ENCODE peak calls at places on chromosomes 5 and 9, in four cellular contexts. One of them, this sample, is unnamed.

GRCh38 chr9:13554626-13555025 is 275.1 kb upstream of the MPDZ start:
- DNase-seq in GM12878: no peak
- DNase-seq in K562: no peak
- DNase-seq in HepG2: no peak
- DNase-seq in this sample: no peak

GRCh38 chr5:10580531-10581423 is 16.9 kb downstream of the ANKRD33B start:
- DNase-seq in HepG2: no peak
- DNase-seq in K562: no peak
- DNase-seq in GM12878: no peak
- DNase-seq in this sample: no peak

GRCh38 chr5:116068028-116068632 is 16.7 kb upstream of the COMMD10 start:
- DNase-seq in K562: peak; percentile 33
- DNase-seq in GM12878: no peak
- DNase-seq in HepG2: peak; percentile 44
- DNase-seq in this sample: no peak

GRCh38 chr5:111016801-111017200 is 54.7 kb upstream of the TSLP start:
- DNase-seq in GM12878: no peak
- DNase-seq in K562: no peak
- DNase-seq in HepG2: no peak
- DNase-seq in this sample: no peak

GRCh38 chr9:77375956-77376532 is 198.7 kb downstream of the VPS13A start:
- DNase-seq in GM12878: no peak
- DNase-seq in HepG2: no peak
- DNase-seq in K562: no peak
- DNase-seq in this sample: no peak

GRCh38 chr5:103582364-103582763 is 19.8 kb upstream of the NUDT12 start:
- DNase-seq in K562: peak; percentile 19
- DNase-seq in HepG2: peak; percentile 35
- DNase-seq in GM12878: peak; percentile 5
- DNase-seq in this sample: peak; percentile 36

GRCh38 chr5:136157514-136157913 is 24.9 kb downstream of the SMAD5 start:
- DNase-seq in GM12878: no peak
- DNase-seq in K562: no peak
- DNase-seq in HepG2: no peak
- DNase-seq in this sample: no peak

GRCh38 chr5:129074903-129075302 is 19.6 kb upstream of the ISOC1 start:
- DNase-seq in K562: no peak
- DNase-seq in HepG2: no peak
- DNase-seq in GM12878: no peak
- DNase-seq in this sample: no peak

GRCh38 chr9:136742640-136743391 is at the start of gene LCN10:
- DNase-seq in K562: peak; percentile 80
- DNase-seq in HepG2: peak; percentile 49
- DNase-seq in GM12878: no peak
- DNase-seq in this sample: peak; percentile 82

GRCh38 chr5:160787247-160787646 is 64.8 kb downstream of the ATP10B start:
- DNase-seq in HepG2: peak; percentile 9
- DNase-seq in K562: no peak
- DNase-seq in GM12878: peak; percentile 17
- DNase-seq in this sample: peak; percentile 59

GRCh38 chr5:177335701-177336065 is 15.8 kb downstream of the LMAN2 start:
- DNase-seq in GM12878: no peak
- DNase-seq in HepG2: no peak
- DNase-seq in K562: no peak
- DNase-seq in this sample: no peak

GRCh38 chr9:69605406-69605805 is 66.8 kb downstream of the APBA1 start:
- DNase-seq in K562: no peak
- DNase-seq in HepG2: no peak
- DNase-seq in GM12878: no peak
- DNase-seq in this sample: no peak

GRCh38 chr9:130129425-130130061 is 42.7 kb upstream of the NCS1 start:
- DNase-seq in K562: no peak
- DNase-seq in HepG2: no peak
- DNase-seq in GM12878: no peak
- DNase-seq in this sample: no peak

GRCh38 chr5:84382363-84383295 is 2.1 kb downstream of the EDIL3 start:
- DNase-seq in K562: no peak
- DNase-seq in GM12878: no peak
- DNase-seq in HepG2: no peak
- DNase-seq in this sample: peak; percentile 72

GRCh38 chr5:14741721-14742426 is 77.4 kb downstream of the OTULIN start:
- DNase-seq in HepG2: no peak
- DNase-seq in GM12878: no peak
- DNase-seq in K562: no peak
- DNase-seq in this sample: no peak

GRCh38 chr5:174723315-174723978 is 935 bp upstream of the MSX2 start:
- DNase-seq in HepG2: no peak
- DNase-seq in K562: no peak
- DNase-seq in GM12878: no peak
- DNase-seq in this sample: no peak

GRCh38 chr9:128191406-128192046 is at the start of gene CIZ1:
- DNase-seq in GM12878: no peak
- DNase-seq in HepG2: peak; percentile 43
- DNase-seq in K562: peak; percentile 99
- DNase-seq in this sample: peak; percentile 75

GRCh38 chr5:177356756-177357458 is 817 bp upstream of the RGS14 start:
- DNase-seq in K562: no peak
- DNase-seq in HepG2: no peak
- DNase-seq in GM12878: no peak
- DNase-seq in this sample: no peak

GRCh38 chr5:63401434-63402046 is 560.7 kb downstream of the HTR1A start:
- DNase-seq in HepG2: peak; percentile 35
- DNase-seq in K562: peak; percentile 38
- DNase-seq in GM12878: peak; percentile 1
- DNase-seq in this sample: peak; percentile 80

GRCh38 chr9:76161103-76161502 is 233.1 kb downstream of the RFK start:
- DNase-seq in HepG2: no peak
- DNase-seq in GM12878: no peak
- DNase-seq in K562: no peak
- DNase-seq in this sample: no peak

GRCh38 chr9:115733318-115733717 is 420.3 kb upstream of the PAPPA start:
- DNase-seq in GM12878: no peak
- DNase-seq in HepG2: no peak
- DNase-seq in K562: no peak
- DNase-seq in this sample: no peak

GRCh38 chr5:19988447-19988846 is 447 bp upstream of the CDH18 start:
- DNase-seq in GM12878: no peak
- DNase-seq in K562: no peak
- DNase-seq in HepG2: no peak
- DNase-seq in this sample: no peak

GRCh38 chr5:111583761-111584203 is 71.4 kb upstream of the STARD4 start:
- DNase-seq in HepG2: no peak
- DNase-seq in K562: no peak
- DNase-seq in GM12878: no peak
- DNase-seq in this sample: no peak

GRCh38 chr5:123937230-123937629 is 425.3 kb downstream of the CSNK1G3 start:
- DNase-seq in K562: peak; percentile 26
- DNase-seq in GM12878: peak; percentile 3
- DNase-seq in HepG2: peak; percentile 65
- DNase-seq in this sample: peak; percentile 39

GRCh38 chr9:83425240-83425639 is 113.0 kb downstream of the FRMD3 start:
- DNase-seq in GM12878: no peak
- DNase-seq in K562: no peak
- DNase-seq in HepG2: peak; percentile 49
- DNase-seq in this sample: no peak

GRCh38 chr9:80866121-80866520 is 823.2 kb downstream of the TLE1 start:
- DNase-seq in K562: no peak
- DNase-seq in HepG2: no peak
- DNase-seq in GM12878: no peak
- DNase-seq in this sample: no peak

GRCh38 chr9:26462213-26462612 is 430.4 kb downstream of the CAAP1 start:
- DNase-seq in K562: no peak
- DNase-seq in HepG2: peak; percentile 0
- DNase-seq in GM12878: no peak
- DNase-seq in this sample: no peak

GRCh38 chr5:171534009-171534895 is 114.8 kb downstream of the FGF18 start:
- DNase-seq in K562: peak; percentile 61
- DNase-seq in HepG2: no peak
- DNase-seq in GM12878: no peak
- DNase-seq in this sample: no peak

GRCh38 chr5:171957591-171958251 is 48.7 kb downstream of the FBXW11 start:
- DNase-seq in GM12878: peak; percentile 69
- DNase-seq in K562: no peak
- DNase-seq in HepG2: peak; percentile 35
- DNase-seq in this sample: no peak

GRCh38 chr5:75558972-75559632 is 47.4 kb downstream of the POLK start:
- DNase-seq in K562: no peak
- DNase-seq in HepG2: no peak
- DNase-seq in GM12878: no peak
- DNase-seq in this sample: no peak

GRCh38 chr9:91117959-91118651 is 243.6 kb downstream of the AUH start:
- DNase-seq in GM12878: no peak
- DNase-seq in K562: no peak
- DNase-seq in HepG2: no peak
- DNase-seq in this sample: peak; percentile 70

GRCh38 chr5:96942078-96942477 is 6.2 kb downstream of the LNPEP start:
- DNase-seq in K562: no peak
- DNase-seq in GM12878: no peak
- DNase-seq in HepG2: no peak
- DNase-seq in this sample: no peak

GRCh38 chr5:179226696-179227095 is 118.6 kb downstream of the ADAMTS2 start:
- DNase-seq in GM12878: no peak
- DNase-seq in K562: no peak
- DNase-seq in HepG2: no peak
- DNase-seq in this sample: peak; percentile 1

GRCh38 chr9:114051281-114051680 is 26.8 kb downstream of the AMBP start:
- DNase-seq in HepG2: no peak
- DNase-seq in K562: no peak
- DNase-seq in GM12878: no peak
- DNase-seq in this sample: no peak

GRCh38 chr9:119991797-119992196 is 588.2 kb downstream of the CDK5RAP2 start:
- DNase-seq in GM12878: no peak
- DNase-seq in HepG2: no peak
- DNase-seq in K562: no peak
- DNase-seq in this sample: no peak

GRCh38 chr5:141560725-141561483 is 57.9 kb downstream of the DIAPH1 start:
- DNase-seq in GM12878: no peak
- DNase-seq in HepG2: peak; percentile 10
- DNase-seq in K562: peak; percentile 64
- DNase-seq in this sample: peak; percentile 75

GRCh38 chr5:68465133-68465532 is 249.6 kb downstream of the PIK3R1 start:
- DNase-seq in GM12878: no peak
- DNase-seq in HepG2: no peak
- DNase-seq in K562: no peak
- DNase-seq in this sample: no peak

GRCh38 chr9:129597355-129598088 is 23.4 kb downstream of the C9orf50 start:
- DNase-seq in HepG2: peak; percentile 93
- DNase-seq in K562: no peak
- DNase-seq in GM12878: no peak
- DNase-seq in this sample: peak; percentile 74

GRCh38 chr5:112876362-112876761 is 15.3 kb downstream of the SRP19 start:
- DNase-seq in HepG2: no peak
- DNase-seq in K562: no peak
- DNase-seq in GM12878: no peak
- DNase-seq in this sample: no peak

GRCh38 chr5:100872409-100873190 is 30.5 kb downstream of the ST8SIA4 start:
- DNase-seq in K562: no peak
- DNase-seq in GM12878: no peak
- DNase-seq in HepG2: no peak
- DNase-seq in this sample: no peak
- TF ChIP-seq ESRRA in K562: no peak
- TF ChIP-seq ESRRA in GM12878: no peak
- TF ChIP-seq ESRRA in HepG2: no peak
- TF ChIP-seq ESRRA in this sample: no peak

GRCh38 chr5:61755726-61756125 is 423.7 kb downstream of the ZSWIM6 start:
- DNase-seq in K562: no peak
- DNase-seq in HepG2: no peak
- DNase-seq in GM12878: no peak
- DNase-seq in this sample: no peak
- TF ChIP-seq ETV6 in K562: no peak
- TF ChIP-seq ETV6 in HepG2: no peak
- TF ChIP-seq ETV6 in GM12878: no peak
- TF ChIP-seq ETV6 in this sample: no peak

GRCh38 chr9:123953601-123954011 is 23.7 kb upstream of the DENND1A start:
- DNase-seq in HepG2: no peak
- DNase-seq in GM12878: no peak
- DNase-seq in K562: no peak
- DNase-seq in this sample: no peak
- TF ChIP-seq ESRRA in HepG2: no peak
- TF ChIP-seq ESRRA in GM12878: no peak
- TF ChIP-seq ESRRA in K562: no peak
- TF ChIP-seq ESRRA in this sample: no peak

DNA sequence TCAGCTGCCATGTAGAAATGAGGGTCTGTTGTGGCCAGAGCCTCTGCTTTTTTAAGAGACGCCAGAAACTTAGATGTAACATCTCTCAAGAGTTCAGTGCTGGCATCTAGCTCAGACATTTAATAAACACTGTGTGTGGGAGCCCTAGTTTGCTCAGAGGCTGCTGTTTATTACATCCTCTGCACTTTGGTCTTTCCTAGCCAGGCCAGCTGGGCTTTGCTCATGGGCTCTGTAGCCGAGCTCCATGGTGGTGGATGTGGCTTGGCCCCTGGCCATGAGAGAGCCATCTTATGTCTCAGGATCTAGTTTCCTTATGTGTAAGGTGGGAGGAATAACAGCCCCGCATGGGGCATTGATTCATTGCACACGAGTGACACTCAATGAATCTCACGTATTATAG is 30.0 kb downstream of the ARHGEF37 start:
- DNase-seq in HepG2: peak; percentile 66
- DNase-seq in K562: no peak
- DNase-seq in GM12878: no peak
- DNase-seq in this sample: no peak
- TF ChIP-seq ETV6 in HepG2: no peak
- TF ChIP-seq ETV6 in K562: no peak
- TF ChIP-seq ETV6 in GM12878: no peak
- TF ChIP-seq ETV6 in this sample: no peak

DNA sequence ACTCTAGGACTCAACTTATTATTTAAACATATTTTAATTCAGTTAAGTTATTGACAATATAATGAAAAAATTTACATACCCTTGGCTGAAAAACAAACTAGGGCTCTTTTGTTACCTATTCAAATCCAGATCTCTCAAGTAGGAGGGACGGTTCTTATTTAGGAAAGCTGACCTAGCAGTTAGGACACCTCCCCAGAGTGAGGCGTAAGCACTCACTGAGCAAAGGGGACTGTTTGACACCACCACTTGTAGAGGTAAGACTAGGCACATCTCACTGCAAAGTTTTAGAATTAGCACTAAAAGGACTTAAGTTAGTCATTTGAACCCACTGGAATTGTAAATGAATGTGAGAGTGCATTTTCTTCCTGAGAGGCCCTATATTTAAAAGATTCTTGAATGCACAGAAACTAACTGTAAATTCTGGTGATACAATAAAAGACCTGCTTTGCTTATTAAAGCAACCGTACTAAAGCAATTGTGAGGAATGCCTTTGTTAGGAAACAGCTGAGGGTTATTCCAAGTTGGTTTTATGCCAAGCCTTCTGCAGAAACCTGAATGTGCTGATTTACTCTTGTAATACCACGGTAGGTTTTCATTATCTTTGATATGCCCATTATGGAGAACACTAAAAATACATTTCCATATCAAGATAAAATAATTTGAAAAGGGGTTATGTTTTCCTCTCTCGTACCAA is 16.2 kb downstream of the HACD4 start:
- DNase-seq in HepG2: no peak
- DNase-seq in K562: no peak
- DNase-seq in GM12878: no peak
- DNase-seq in this sample: no peak
- TF ChIP-seq ESRRA in HepG2: no peak
- TF ChIP-seq ESRRA in K562: no peak
- TF ChIP-seq ESRRA in GM12878: no peak
- TF ChIP-seq ESRRA in this sample: no peak

GRCh38 chr9:34651286-34651685 is 699 bp upstream of the IL11RA start:
- DNase-seq in GM12878: no peak
- DNase-seq in HepG2: no peak
- DNase-seq in K562: no peak
- DNase-seq in this sample: no peak
- TF ChIP-seq ETV6 in GM12878: no peak
- TF ChIP-seq ETV6 in HepG2: no peak
- TF ChIP-seq ETV6 in K562: no peak
- TF ChIP-seq ETV6 in this sample: no peak

This sample was measured in WTC11.